ENCODE peak calls at places on chromosomes 11 and 22, in six cellular contexts. G is kidney, R is endothelial cell of umbilical vein, E is IMR-90, F is body of pancreas, C is lower leg skin. T is an unnamed sample.

GRCh38 chr11:26841818-26842457 is 120.1 kb upstream of the SLC5A12 start:
- DNase-seq in G (no peak), R (no peak), E (peak; percentile 60), F (no peak), C (no peak), T (no peak)

GRCh38 chr22:46525681-46526483 is 11.5 kb downstream of the CELSR1 start:
- DNase-seq in G (peak; percentile 55), R (no peak), E (no peak), F (no peak), C (no peak), T (no peak)

GRCh38 chr11:86408845-86409244 is 34.2 kb downstream of the CCDC81 start:
- DNase-seq in G (no peak), R (no peak), E (no peak), F (no peak), C (no peak), T (no peak)

GRCh38 chr11:113446938-113447337 is 28.3 kb downstream of the DRD2 start:
- DNase-seq in G (no peak), R (no peak), E (no peak), F (no peak), C (no peak), T (no peak)

GRCh38 chr22:26416670-26417270 is 12.3 kb upstream of the ASPHD2 start:
- DNase-seq in G (no peak), R (no peak), E (peak; percentile 73), F (no peak), C (no peak), T (no peak)

GRCh38 chr11:16767957-16768356 is 29.5 kb downstream of the C11orf58 start:
- DNase-seq in G (no peak), R (no peak), E (no peak), F (no peak), C (peak; percentile 58), T (no peak)

GRCh38 chr11:72569966-72570892 is 104.0 kb downstream of the PDE2A start:
- DNase-seq in G (no peak), R (no peak), E (peak; percentile 66), F (no peak), C (peak; percentile 85), T (no peak)

GRCh38 chr11:13487661-13488030 is 8.2 kb downstream of the PTH start:
- DNase-seq in G (no peak), R (peak; percentile 16), E (peak; percentile 3), F (peak; percentile 34), C (no peak), T (no peak)

GRCh38 chr11:3133456-3134217 is 31.5 kb downstream of the OSBPL5 start:
- DNase-seq in G (peak; percentile 65), R (no peak), E (no peak), F (no peak), C (peak; percentile 61), T (no peak)

GRCh38 chr11:110921742-110922200 is 209.5 kb upstream of the ARHGAP20 start:
- DNase-seq in G (peak; percentile 77), R (no peak), E (peak; percentile 50), F (peak; percentile 66), C (peak; percentile 86), T (peak; percentile 27)
- TF ChIP-seq CTCF in G (no peak), R (no peak), E (no peak), F (no peak), C (no peak), T (no peak)

GRCh38 chr22:36325163-36326031 is 62.4 kb downstream of the MYH9 start:
- DNase-seq in G (peak; percentile 92), R (peak; percentile 64), E (peak; percentile 86), F (peak; percentile 57), C (peak; percentile 87), T (no peak)

GRCh38 chr22:36324414-36324813 is 63.4 kb downstream of the MYH9 start:
- DNase-seq in G (peak; percentile 78), R (no peak), E (no peak), F (no peak), C (no peak), T (no peak)

GRCh38 chr22:36327922-36328551 is 59.7 kb downstream of the MYH9 start:
- DNase-seq in G (no peak), R (peak; percentile 54), E (peak; percentile 78), F (peak; percentile 88), C (no peak), T (no peak)

GRCh38 chr22:36328635-36329216 is 59.0 kb downstream of the MYH9 start:
- DNase-seq in G (peak; percentile 95), R (peak; percentile 84), E (peak; percentile 96), F (peak; percentile 84), C (peak; percentile 89), T (no peak)

DNA sequence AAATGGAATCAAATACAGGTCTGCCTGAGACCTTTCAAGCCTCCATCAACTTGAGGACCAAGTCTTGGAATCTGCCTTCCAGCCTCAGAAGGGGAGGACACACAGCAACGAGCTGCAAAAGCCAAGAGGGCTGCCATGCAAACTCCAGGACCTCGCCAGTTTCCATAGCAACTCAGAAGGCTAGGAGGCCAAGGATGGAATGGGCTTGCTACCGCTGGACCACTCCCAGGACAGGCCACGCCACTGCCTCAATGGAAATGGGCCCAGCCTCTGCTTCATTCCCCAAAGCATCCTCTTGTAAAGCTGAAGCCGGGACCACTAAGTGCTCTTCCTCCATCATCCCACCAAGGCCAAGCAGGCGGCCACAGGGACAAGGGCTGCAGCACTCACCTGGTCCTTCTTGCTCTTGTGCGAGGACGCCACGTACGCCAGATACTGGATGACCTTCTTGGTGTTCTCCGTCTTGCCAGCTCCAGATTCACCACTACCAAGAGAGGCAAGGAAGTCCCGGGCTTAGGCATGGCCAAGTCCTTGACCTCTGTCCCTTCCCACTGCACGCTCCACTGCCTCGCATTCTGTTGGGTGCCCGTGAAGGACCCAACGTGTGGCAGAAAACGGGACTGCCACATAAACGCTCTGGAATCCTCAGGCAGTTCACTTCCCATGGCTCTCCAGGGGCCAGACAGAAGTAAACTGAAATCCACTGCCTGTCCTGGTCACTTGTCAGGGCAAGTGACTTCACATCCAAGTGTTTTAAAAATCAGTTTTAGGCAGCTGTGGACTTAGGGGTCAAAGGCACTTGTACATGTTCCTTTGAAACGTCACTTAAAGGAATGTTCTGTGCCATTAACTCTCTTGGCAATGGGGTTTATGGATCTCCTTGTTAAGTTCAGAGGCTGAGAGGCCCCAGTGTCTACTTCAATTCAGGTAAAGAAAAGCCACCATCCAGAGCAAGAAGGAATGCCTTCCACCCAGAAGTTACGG is 61.3 kb downstream of the MYH9 start:
- DNase-seq in G (peak; percentile 73), R (no peak), E (no peak), F (no peak), C (no peak), T (no peak)
- TF ChIP-seq CTCF in G (no peak), R (no peak), E (no peak), F (no peak), C (no peak), T (no peak)

DNA sequence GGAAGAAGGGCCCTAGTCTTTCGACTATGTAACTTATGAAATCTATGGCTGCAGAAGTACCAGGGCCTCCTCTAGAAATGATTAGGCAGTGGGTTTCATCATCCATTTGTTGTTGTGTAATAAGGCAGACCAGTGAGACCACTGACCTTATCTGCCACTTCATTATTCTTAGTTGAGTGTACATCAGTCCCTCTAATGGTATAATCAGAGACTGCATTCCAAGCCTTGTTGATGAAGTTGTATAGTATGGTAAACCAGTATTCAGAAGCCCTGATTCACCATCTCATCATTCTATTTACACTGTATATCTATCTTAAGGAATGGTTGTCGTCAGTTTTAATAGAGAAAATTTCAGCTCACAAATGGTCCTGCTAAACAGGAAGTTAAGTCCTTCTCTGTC is 32.2 kb upstream of the GRIA4 start:
- DNase-seq in G (no peak), R (peak; percentile 29), E (peak; percentile 37), F (no peak), C (no peak), T (no peak)
- TF ChIP-seq CTCF in G (no peak), R (no peak), E (peak; percentile 19), F (no peak), C (no peak), T (no peak)

DNA sequence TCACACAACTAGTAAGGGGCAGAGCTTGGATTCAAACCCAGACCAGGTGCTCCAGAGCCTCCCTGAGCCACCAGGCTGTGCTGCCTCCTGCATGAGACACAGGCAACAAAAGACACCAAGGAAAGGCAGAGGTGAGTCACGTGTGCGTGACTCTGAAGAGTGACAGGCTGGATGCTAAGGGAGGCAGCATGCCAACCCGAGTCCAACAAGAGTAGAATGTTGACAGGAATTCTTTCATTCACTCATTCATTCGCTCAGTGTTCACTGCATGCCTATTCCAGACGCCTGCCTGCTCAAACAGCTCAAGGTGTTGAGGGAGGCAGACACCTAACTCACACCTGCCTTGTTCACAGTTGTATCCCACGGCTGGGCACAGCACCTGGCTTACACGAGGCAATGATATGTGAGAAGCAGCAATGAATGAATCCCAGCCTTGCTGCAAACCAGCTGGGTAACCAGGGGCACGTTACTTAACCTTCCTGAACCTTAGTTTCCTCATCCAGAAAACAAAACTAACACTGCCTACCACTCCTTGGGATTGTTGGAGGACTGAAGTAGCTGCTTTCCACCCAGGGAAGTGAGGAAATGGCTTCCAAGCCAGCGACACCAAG is 73.8 kb upstream of the ARFGAP3 start:
- DNase-seq in G (no peak), R (no peak), E (peak; percentile 52), F (peak; percentile 89), C (no peak), T (no peak)
- TF ChIP-seq CTCF in G (no peak), R (no peak), E (peak; percentile 13), F (no peak), C (no peak), T (no peak)

GRCh38 chr11:44823006-44823405 is 96.2 kb downstream of the TSPAN18 start:
- DNase-seq in G (no peak), R (no peak), E (no peak), F (no peak), C (no peak), T (no peak)
- TF ChIP-seq CTCF in G (no peak), R (peak; percentile 17), E (peak; percentile 31), F (no peak), C (no peak), T (no peak)

DNA sequence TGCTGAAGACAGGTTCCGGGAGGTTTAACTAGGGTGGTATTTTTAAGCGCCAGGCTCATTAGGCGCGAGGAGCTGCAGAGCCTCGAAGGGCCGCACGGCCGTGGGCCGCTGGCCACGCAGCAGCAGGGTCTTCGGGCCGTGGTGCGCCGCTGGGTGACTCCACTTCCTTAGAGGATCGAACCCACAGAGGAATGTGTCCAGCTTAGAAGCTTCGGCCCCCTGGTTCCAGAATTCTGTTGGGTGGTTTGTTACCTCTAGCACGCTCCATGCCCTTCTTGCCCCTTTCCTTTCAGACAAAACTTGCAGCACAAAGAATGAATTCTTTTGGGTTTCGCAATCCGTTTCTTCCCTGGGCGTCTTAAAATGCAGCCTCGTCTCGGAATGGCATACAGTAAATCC is 773 bp upstream of the PATL1 start:
- DNase-seq in G (peak; percentile 85), R (no peak), E (peak; percentile 49), F (no peak), C (peak; percentile 89), T (no peak)
- TF ChIP-seq CTCF in G (no peak), R (no peak), E (no peak), F (no peak), C (no peak), T (no peak)

DNA sequence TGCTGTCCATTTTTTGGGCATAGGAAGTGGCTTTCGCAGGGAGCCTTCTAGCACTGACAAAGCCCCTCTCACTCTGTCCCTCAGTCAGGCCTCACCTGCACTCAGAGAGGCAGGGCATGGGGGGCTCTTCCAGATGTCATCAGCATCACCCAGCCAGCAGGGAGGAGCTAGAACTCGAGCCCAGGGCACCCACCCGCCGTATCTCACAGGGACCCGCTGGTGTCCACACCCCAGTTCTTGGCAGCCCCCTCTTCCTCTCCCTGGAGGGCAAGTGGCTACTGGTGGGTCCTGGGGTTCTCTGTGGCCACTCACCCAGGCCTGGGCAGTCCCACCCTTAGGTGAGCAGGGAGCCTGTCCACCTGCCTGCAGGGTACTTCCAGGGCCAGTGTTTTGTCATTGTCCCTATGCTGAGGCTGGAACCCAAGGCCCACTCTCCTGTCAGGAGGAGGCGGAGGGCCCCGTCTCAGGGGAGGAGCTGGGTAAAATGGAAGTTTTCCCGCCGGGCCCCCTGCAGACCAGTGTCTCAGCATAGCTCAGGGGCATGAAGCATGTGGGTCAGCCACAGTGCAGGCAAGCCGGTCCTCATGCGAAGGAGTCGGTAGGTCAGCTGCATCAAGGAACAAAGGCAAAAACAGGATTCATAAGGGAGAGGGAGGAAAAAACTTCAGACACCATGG is 21.8 kb downstream of the MYO7A start:
- DNase-seq in G (peak; percentile 53), R (no peak), E (no peak), F (no peak), C (no peak), T (no peak)
- TF ChIP-seq CTCF in G (no peak), R (no peak), E (no peak), F (no peak), C (no peak), T (no peak)